ENCODE peak calls at places on chromosomes 7 and 10, in four cellular contexts. I, Y, L and H are unnamed samples.
A peak's percentile ranks its signal among the peaks of the same experiment; 100 is the strongest.

GRCh38 chr7:23604296-23604640 is 7.1 kb downstream of the CCDC126 start:
- DNase-seq in I (no peak), Y (no peak), L (no peak), H (no peak)

GRCh38 chr10:95208702-95209391 is 14.8 kb downstream of the ACSM6 start:
- DNase-seq in I (no peak), Y (no peak), L (no peak), H (peak; percentile 8)

GRCh38 chr7:92674379-92674778 is 84.2 kb upstream of the FAM133B start:
- DNase-seq in I (no peak), Y (no peak), L (no peak), H (no peak)

GRCh38 chr7:24318326-24318725 is 34.3 kb downstream of the NPY start:
- DNase-seq in I (peak; percentile 21), Y (no peak), L (no peak), H (peak; percentile 15)

GRCh38 chr7:157445246-157445955 is 108.6 kb downstream of the DNAJB6 start:
- DNase-seq in I (no peak), Y (no peak), L (no peak), H (no peak)

GRCh38 chr10:97138777-97139317 is 46.9 kb downstream of the SLIT1 start:
- DNase-seq in I (no peak), Y (no peak), L (no peak), H (no peak)

GRCh38 chr10:97025613-97026242 is 160.0 kb downstream of the SLIT1 start:
- DNase-seq in I (peak; percentile 55), Y (peak; percentile 50), L (peak; percentile 31), H (peak; percentile 47)

GRCh38 chr7:149285581-149285975 is 23.6 kb downstream of the ZNF783 start:
- DNase-seq in I (no peak), Y (no peak), L (no peak), H (no peak)

GRCh38 chr7:29146082-29146706 is at the start of gene CPVL:
- DNase-seq in I (no peak), Y (peak; percentile 71), L (no peak), H (peak; percentile 29)

GRCh38 chr10:133258818-133259602 is 17.7 kb downstream of the ADAM8 start:
- DNase-seq in I (no peak), Y (peak; percentile 30), L (no peak), H (peak; percentile 81)

GRCh38 chr10:132977807-132978206 is 35.4 kb upstream of the CFAP46 start:
- DNase-seq in I (peak; percentile 18), Y (no peak), L (no peak), H (no peak)

GRCh38 chr7:37698782-37699181 is 15.2 kb downstream of the GPR141 start:
- DNase-seq in I (no peak), Y (no peak), L (no peak), H (no peak)
- H3K4me2 ChIP-seq in I (no peak overlapping the region), Y (no peak overlapping the region), L (no peak overlapping the region), H (no peak overlapping the region)

DNA sequence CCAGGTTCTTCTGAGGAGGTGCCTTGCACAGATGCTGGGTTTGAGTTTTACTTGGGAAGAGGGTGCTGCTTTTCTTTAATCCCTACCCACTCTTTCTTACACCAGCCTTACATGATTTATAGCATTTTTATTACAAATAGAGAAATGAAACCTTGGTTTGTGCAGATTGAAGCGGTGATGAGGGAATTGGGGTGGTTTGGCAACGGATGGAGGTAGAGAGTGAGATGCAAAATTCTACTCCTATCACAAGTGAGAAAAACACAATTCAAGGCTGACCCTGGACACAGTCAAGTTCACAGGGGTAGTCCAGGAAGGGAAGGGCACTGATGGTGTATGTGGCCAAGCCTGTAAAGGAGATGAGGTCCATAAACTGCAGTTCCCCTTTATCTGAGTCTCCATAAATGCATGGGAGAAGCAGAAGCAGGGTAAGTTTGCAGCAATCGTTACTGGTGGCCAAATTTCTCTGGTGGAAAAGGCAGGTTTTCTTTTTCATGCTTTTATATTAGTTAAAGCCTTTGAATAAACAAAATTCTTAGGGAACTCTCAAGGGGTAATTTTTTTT is 214.3 kb downstream of the JAZF1 start:
- DNase-seq in I (no peak), Y (no peak), L (no peak), H (no peak)
- TF ChIP-seq ZBTB33 in I (no peak), Y (no peak), L (no peak), H (no peak)

GRCh38 chr7:94907420-94908203 is at the start of gene PPP1R9A:
- DNase-seq in I (no peak), Y (peak; percentile 63), L (no peak), H (peak; percentile 21)
- TF ChIP-seq POLR2A in I (no peak), Y (no peak), L (no peak), H (no peak)

GRCh38 chr10:6140141-6140841 is 51.5 kb downstream of the RBM17 start:
- DNase-seq in I (no peak), Y (no peak), L (no peak), H (no peak)
- H3K4me2 ChIP-seq in I (no peak overlapping the region), Y (no peak overlapping the region), L (peak overlapping the region; percentile 80), H (no peak overlapping the region)

GRCh38 chr7:80078159-80078731 is 56.4 kb upstream of the GNAI1 start:
- DNase-seq in I (no peak), Y (no peak), L (no peak), H (no peak)
- TF ChIP-seq ZBTB33 in I (no peak), Y (no peak), L (no peak), H (no peak)

DNA sequence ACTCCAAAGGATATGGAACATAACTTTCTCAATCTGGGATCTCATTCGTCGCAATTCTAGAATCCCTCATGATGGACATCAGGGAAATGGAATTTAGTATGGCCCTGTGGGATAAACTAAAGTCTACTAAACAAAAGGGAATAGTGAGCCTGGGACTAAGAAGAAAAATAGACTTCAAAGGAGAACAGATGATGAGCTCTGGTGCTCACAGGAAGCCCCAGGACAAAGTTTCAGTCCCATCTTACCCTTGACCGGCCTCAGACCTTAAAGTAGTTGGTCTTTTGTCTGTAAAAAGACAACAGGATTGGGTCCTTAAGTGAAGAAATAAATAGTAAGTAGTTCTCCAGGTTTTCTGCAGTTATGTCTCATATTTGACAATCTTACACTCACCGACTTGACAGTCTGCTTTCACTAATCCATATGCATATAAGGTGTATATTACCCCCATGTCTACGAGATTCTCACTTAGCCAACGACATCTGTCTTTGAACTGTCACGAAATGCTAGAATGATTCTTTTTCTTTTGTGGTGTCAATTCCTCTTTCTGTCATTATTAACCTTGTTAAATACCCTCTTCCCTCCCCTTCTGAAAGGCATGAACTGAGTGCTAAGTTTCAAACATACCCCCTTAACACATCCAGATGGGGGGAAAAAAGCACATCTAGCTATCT is 10.9 kb upstream of the IKZF1 start:
- DNase-seq in I (no peak), Y (no peak), L (no peak), H (no peak)
- TF ChIP-seq POLR2A in I (no peak), Y (no peak), L (no peak), H (no peak)

DNA sequence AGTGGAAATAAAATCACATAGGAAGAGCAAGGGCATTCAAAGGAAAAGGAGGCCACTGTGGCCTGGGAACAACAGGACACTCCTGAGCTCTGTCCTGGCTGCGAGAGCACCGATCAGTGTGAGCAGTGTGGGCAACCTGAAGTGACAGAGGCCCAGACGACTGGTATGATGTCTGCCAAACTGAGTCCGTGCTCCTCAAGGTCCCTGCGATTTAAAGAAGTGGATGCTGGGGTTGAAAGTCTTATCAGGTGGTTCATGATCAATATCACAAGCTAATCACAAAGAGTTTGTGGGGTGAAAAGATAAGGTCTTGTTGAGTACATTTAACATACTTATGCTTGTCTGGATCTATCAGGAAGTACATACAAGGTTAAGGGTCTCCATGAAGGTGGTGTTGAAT is 176.5 kb downstream of the ZNF438 start:
- DNase-seq in I (no peak), Y (no peak), L (no peak), H (no peak)
- H3K4me2 ChIP-seq in I (no peak overlapping the region), Y (no peak overlapping the region), L (no peak overlapping the region), H (no peak overlapping the region)